ENCODE peak calls at places on chromosome 16, in four cellular contexts. R is HT1080; S is stimulated activated CD8-positive, alpha-beta memory T cell treated with anti-CD3 and anti-CD28 coated beads, Interleukin-12 subunit alpha, Interleukin-12 subunit beta, amount 100 ng/mL, for 4 hours; M is nephron progenitor cell. U is an unnamed sample.

GRCh38 chr16:29664133-29664912 is 1.3 kb downstream of the SPN start:
- DNase-seq in M (no peak), R (no peak), S (peak), U (peak)

GRCh38 chr16:23245268-23245667 is 56.8 kb upstream of the SCNN1B start:
- DNase-seq in S (no peak), R (no peak), M (no peak), U (no peak)

GRCh38 chr16:8127096-8127495 is 463.2 kb downstream of the TMEM114 start:
- DNase-seq in S (no peak), M (no peak), R (no peak), U (no peak)

GRCh38 chr16:24257965-24258364 is 1.8 kb downstream of the CACNG3 start:
- DNase-seq in S (no peak), M (no peak), R (no peak), U (no peak)

GRCh38 chr16:81846105-81846504 is 67.0 kb downstream of the PLCG2 start:
- DNase-seq in R (peak), S (no peak), M (no peak), U (no peak)

GRCh38 chr16:67396159-67396774 is 3.0 kb upstream of the TPPP3 start:
- DNase-seq in R (peak), S (no peak), M (peak), U (no peak)

GRCh38 chr16:46920402-46921068 is 36.4 kb downstream of the GPT2 start:
- DNase-seq in M (peak), S (no peak), R (no peak), U (no peak)

GRCh38 chr16:3183445-3184139 is 4.4 kb upstream of the OR1F1 start:
- DNase-seq in R (no peak), S (no peak), M (peak), U (no peak)

GRCh38 chr16:65532218-65532617 is 410.4 kb upstream of the CDH11 start:
- DNase-seq in S (no peak), R (no peak), M (no peak), U (no peak)

GRCh38 chr16:88196471-88197400 is 186.0 kb upstream of the ZNF469 start:
- DNase-seq in S (no peak), M (no peak), R (no peak), U (no peak)

GRCh38 chr16:14056970-14057369 is 14.1 kb upstream of the MRTFB start:
- DNase-seq in S (no peak), M (no peak), R (peak), U (no peak)

GRCh38 chr16:76535-77272 is 1.3 kb upstream of the MPG start:
- DNase-seq in M (no peak), S (no peak), R (peak), U (peak)

GRCh38 chr16:19744670-19745069 is 26.6 kb downstream of the IQCK start:
- DNase-seq in R (no peak), M (no peak), S (no peak), U (no peak)

GRCh38 chr16:27736431-27736830 is 186.5 kb downstream of the KATNIP start:
- DNase-seq in M (no peak), R (no peak), S (no peak), U (no peak)

GRCh38 chr16:51146256-51146924 is 4.7 kb downstream of the SALL1 start:
- DNase-seq in M (no peak), S (no peak), R (peak), U (no peak)

GRCh38 chr16:57141822-57142631 is 43.8 kb downstream of the PSME3IP1 start:
- DNase-seq in R (no peak), S (no peak), M (no peak), U (peak)

GRCh38 chr16:89575247-89576172 is at the start of gene CPNE7:
- DNase-seq in M (peak), S (no peak), R (no peak), U (peak)

GRCh38 chr16:12625068-12625467 is 178.6 kb downstream of the CPPED1 start:
- DNase-seq in R (no peak), M (no peak), S (no peak), U (no peak)

GRCh38 chr16:86479419-86479818 is 30.9 kb upstream of the FOXF1 start:
- DNase-seq in S (no peak), M (no peak), R (no peak), U (no peak)

U was measured in KBM-7.